ENCODE peak calls at places on chromosomes 6 and 20, in eight cellular contexts. E is HCT116, M is mesendoderm, Q is mesenchymal stem cell, P is GM23248, W is endodermal cell, T is IMR-90, N is mammary epithelial cell. R is an unnamed sample.
A peak's percentile ranks its signal among the peaks of the same experiment; 100 is the strongest.

GRCh38 chr6:117829594-117830319 is 77.3 kb upstream of the SLC35F1 start:
- DNase-seq in E (peak; percentile 51), M (peak; percentile 85), Q (peak; percentile 59), P (peak; percentile 72), W (peak; percentile 89), T (peak; percentile 30), N (peak; percentile 33), R (peak; percentile 70)

GRCh38 chr6:160279850-160280249 is 21.2 kb upstream of the SLC22A2 start:
- DNase-seq in E (no peak), M (no peak), Q (no peak), P (no peak), W (no peak), T (no peak), N (peak; percentile 66), R (no peak)

GRCh38 chr6:2133718-2134310 is 111.6 kb downstream of the GMDS start:
- DNase-seq in E (no peak), M (no peak), Q (no peak), P (no peak), W (no peak), T (no peak), N (no peak), R (no peak)

GRCh38 chr20:37293301-37293943 is 4.0 kb downstream of the MANBAL start:
- DNase-seq in E (no peak), M (no peak), Q (no peak), P (no peak), W (no peak), T (no peak), N (no peak), R (no peak)

GRCh38 chr20:1622450-1622849 is 2.6 kb upstream of the SIRPB1 start:
- DNase-seq in E (no peak), M (no peak), Q (no peak), P (no peak), W (no peak), T (no peak), N (no peak), R (no peak)

GRCh38 chr6:12614468-12614867 is 102.1 kb upstream of the PHACTR1 start:
- DNase-seq in E (no peak), M (no peak), Q (peak; percentile 43), P (peak; percentile 49), W (no peak), T (peak; percentile 31), N (no peak), R (peak; percentile 47)

GRCh38 chr20:17605131-17605660 is 35.3 kb downstream of the DSTN start:
- DNase-seq in E (no peak), M (no peak), Q (no peak), P (no peak), W (peak; percentile 35), T (no peak), N (no peak), R (no peak)

GRCh38 chr6:147149826-147150225 is 54.4 kb upstream of the STXBP5 start:
- DNase-seq in E (no peak), M (no peak), Q (no peak), P (no peak), W (no peak), T (no peak), N (no peak), R (no peak)

GRCh38 chr6:108782231-108783041 is 65.8 kb upstream of the ARMC2 start:
- DNase-seq in E (peak; percentile 80), M (peak; percentile 91), Q (peak; percentile 83), P (peak; percentile 89), W (peak; percentile 95), T (peak; percentile 81), N (peak; percentile 84), R (peak; percentile 92)

GRCh38 chr20:17479041-17479657 is 52.0 kb downstream of the BFSP1 start:
- DNase-seq in E (no peak), M (no peak), Q (no peak), P (no peak), W (no peak), T (no peak), N (no peak), R (no peak)

GRCh38 chr6:128519132-128519930 is 1.1 kb downstream of the PTPRK start:
- DNase-seq in E (no peak), M (peak; percentile 91), Q (peak; percentile 71), P (peak; percentile 73), W (peak; percentile 88), T (peak; percentile 45), N (peak; percentile 72), R (peak; percentile 80)

GRCh38 chr6:128518531-128519131 is 1.8 kb downstream of the PTPRK start:
- DNase-seq in E (no peak), M (no peak), Q (no peak), P (peak; percentile 17), W (no peak), T (no peak), N (no peak), R (peak; percentile 37)

GRCh38 chr6:128516514-128516898 is 3.9 kb downstream of the PTPRK start:
- DNase-seq in E (no peak), M (peak; percentile 57), Q (peak; percentile 62), P (peak; percentile 54), W (no peak), T (peak; percentile 48), N (no peak), R (peak; percentile 42)

GRCh38 chr6:128515550-128516513 is 4.6 kb downstream of the PTPRK start:
- DNase-seq in E (no peak), M (no peak), Q (peak; percentile 59), P (peak; percentile 63), W (no peak), T (peak; percentile 68), N (no peak), R (peak; percentile 57)

DNA sequence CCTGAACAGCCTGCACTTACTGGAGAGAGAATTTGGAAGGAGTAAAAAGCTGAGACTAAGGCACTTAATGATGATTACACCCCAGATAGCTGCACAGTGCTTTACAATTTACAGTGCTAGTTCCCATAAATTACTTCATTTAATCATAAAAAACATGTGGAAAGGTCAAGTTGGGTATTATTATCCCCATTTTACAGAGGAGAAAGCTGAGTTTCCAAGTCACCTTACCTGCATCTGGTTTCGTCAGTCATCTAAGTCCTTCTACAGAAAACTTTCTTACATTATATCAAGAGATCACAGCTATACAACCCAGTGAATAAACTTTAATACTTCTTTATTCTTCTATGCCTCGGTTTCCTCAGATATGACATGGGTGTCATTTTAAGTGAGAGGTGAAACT is 3.3 kb downstream of the PTPRK start:
- DNase-seq in E (no peak), M (no peak), Q (no peak), P (no peak), W (no peak), T (no peak), N (no peak), R (no peak)
- H3K4me3 ChIP-seq in E (no peak overlapping the region), M (no peak overlapping the region), Q (no peak overlapping the region), P (no peak overlapping the region), W (peak overlapping the region; percentile 87), T (no peak overlapping the region), N (peak overlapping the region; percentile 98), R (no peak overlapping the region)

GRCh38 chr6:157017022-157017421 is 239.8 kb downstream of the ARID1B start:
- DNase-seq in E (no peak), M (no peak), Q (no peak), P (no peak), W (no peak), T (no peak), N (no peak), R (no peak)

GRCh38 chr6:157017861-157018260 is 240.7 kb downstream of the ARID1B start:
- DNase-seq in E (no peak), M (no peak), Q (no peak), P (peak; percentile 48), W (no peak), T (peak; percentile 15), N (peak; percentile 32), R (no peak)

GRCh38 chr6:157019733-157020132 is 242.6 kb downstream of the ARID1B start:
- DNase-seq in E (no peak), M (peak; percentile 31), Q (peak; percentile 29), P (peak; percentile 36), W (no peak), T (peak; percentile 26), N (no peak), R (peak; percentile 34)

GRCh38 chr6:157020398-157021266 is 243.5 kb downstream of the ARID1B start:
- DNase-seq in E (peak; percentile 22), M (peak; percentile 89), Q (peak; percentile 79), P (peak; percentile 83), W (peak; percentile 83), T (peak; percentile 67), N (peak; percentile 54), R (peak; percentile 81)

GRCh38 chr6:157019115-157019628 is 242.0 kb downstream of the ARID1B start:
- DNase-seq in E (no peak), M (peak; percentile 75), Q (peak; percentile 29), P (no peak), W (no peak), T (peak; percentile 55), N (no peak), R (no peak)
- H3K9ac ChIP-seq in E (no peak overlapping the region), M (no peak overlapping the region), Q (peak overlapping the region; percentile 99), P (peak overlapping the region; percentile 99), W (no peak overlapping the region), T (no peak overlapping the region), N (no peak overlapping the region), R (no peak overlapping the region)

GRCh38 chr6:11080296-11080695 is 13.3 kb upstream of the SMIM13 start:
- DNase-seq in E (no peak), M (no peak), Q (no peak), P (no peak), W (no peak), T (no peak), N (no peak), R (no peak)

GRCh38 chr6:11089695-11090094 is 3.9 kb upstream of the SMIM13 start:
- DNase-seq in E (no peak), M (no peak), Q (no peak), P (no peak), W (no peak), T (no peak), N (no peak), R (no peak)

GRCh38 chr6:11083491-11083890 is 10.1 kb upstream of the SMIM13 start:
- DNase-seq in E (no peak), M (no peak), Q (peak; percentile 72), P (peak; percentile 19), W (no peak), T (peak; percentile 89), N (peak; percentile 68), R (peak; percentile 11)

GRCh38 chr6:11083956-11084355 is 9.7 kb upstream of the SMIM13 start:
- DNase-seq in E (no peak), M (no peak), Q (no peak), P (no peak), W (no peak), T (no peak), N (no peak), R (no peak)

DNA sequence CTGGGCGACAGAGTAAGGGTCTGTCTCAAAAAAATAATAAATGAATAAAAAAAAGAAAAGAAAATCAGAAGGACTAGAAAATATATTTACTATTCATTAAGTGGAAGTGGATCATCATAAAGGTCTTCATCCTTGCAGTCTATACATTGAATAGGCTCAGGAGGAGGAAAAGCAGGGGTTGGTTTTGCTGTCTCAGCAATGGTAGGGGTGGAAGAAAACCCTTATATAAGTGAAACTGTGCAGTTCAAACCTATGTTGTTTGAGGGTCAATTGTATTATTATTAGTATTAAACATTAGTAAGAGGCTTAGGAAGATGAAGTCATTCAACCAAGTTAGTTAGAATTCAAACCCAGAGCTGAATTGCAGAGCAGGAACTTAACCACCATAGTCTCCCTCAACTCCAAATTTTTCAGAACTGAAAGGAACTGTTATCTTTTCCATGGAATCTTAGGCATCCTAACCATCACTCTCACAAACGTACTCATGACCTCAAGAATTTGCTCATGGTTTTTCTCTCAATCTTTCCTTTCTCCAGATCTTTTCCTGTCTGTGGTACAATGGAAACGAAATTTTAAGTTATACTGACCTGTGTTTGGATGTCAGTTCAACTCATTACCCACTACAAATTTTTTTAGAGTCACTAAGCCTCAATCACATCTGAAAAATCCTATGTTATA is 7.7 kb upstream of the SMIM13 start:
- DNase-seq in E (no peak), M (peak; percentile 31), Q (peak; percentile 57), P (peak; percentile 19), W (no peak), T (peak; percentile 79), N (no peak), R (peak; percentile 51)
- H3K4me3 ChIP-seq in E (no peak overlapping the region), M (no peak overlapping the region), Q (no peak overlapping the region), P (no peak overlapping the region), W (no peak overlapping the region), T (no peak overlapping the region), N (no peak overlapping the region), R (no peak overlapping the region)

GRCh38 chr6:163787001-163787667 is 372.6 kb downstream of the QKI start:
- DNase-seq in E (no peak), M (no peak), Q (no peak), P (no peak), W (no peak), T (no peak), N (no peak), R (no peak)
- H3K9ac ChIP-seq in E (no peak overlapping the region), M (no peak overlapping the region), Q (no peak overlapping the region), P (no peak overlapping the region), W (no peak overlapping the region), T (no peak overlapping the region), N (no peak overlapping the region), R (no peak overlapping the region)